ENCODE peak calls at places on chromosomes 2 and 18, in five cellular contexts. S is mammary epithelial cell, W is right lobe of liver, K is A549, M is cardiac muscle cell. H is an unnamed sample.

GRCh38 chr2:149015926-149016563 is 22.5 kb upstream of the LYPD6B start:
- DNase-seq in M (no peak), K (no peak), W (no peak), S (no peak), H (no peak)

GRCh38 chr2:241154915-241155314 is 4.6 kb downstream of the PPP1R7 start:
- DNase-seq in W (no peak), M (no peak), S (no peak), K (no peak), H (no peak)

GRCh38 chr2:219417374-219417773 is 803 bp upstream of the DES start:
- DNase-seq in S (no peak), W (no peak), K (no peak), M (no peak), H (peak; percentile 87)

GRCh38 chr2:206988884-206989283 is 49.6 kb downstream of the CPO start:
- DNase-seq in K (no peak), M (no peak), W (no peak), S (no peak), H (no peak)

GRCh38 chr2:131125195-131125757 is 20.1 kb downstream of the PLEKHB2 start:
- DNase-seq in W (no peak), M (no peak), S (no peak), K (no peak), H (no peak)

GRCh38 chr2:70988151-70988550 is 6.5 kb downstream of the TEX261 start:
- DNase-seq in K (no peak), W (no peak), M (no peak), S (no peak), H (peak; percentile 22)

GRCh38 chr2:6233932-6234331 is 541.7 kb downstream of the SOX11 start:
- DNase-seq in M (no peak), W (no peak), S (no peak), K (no peak), H (no peak)

GRCh38 chr2:174072069-174072468 is 106.9 kb upstream of the SP3 start:
- DNase-seq in M (no peak), K (no peak), S (no peak), W (no peak), H (no peak)

GRCh38 chr2:133433455-133434451 is 134.5 kb downstream of the NCKAP5 start:
- DNase-seq in W (no peak), S (no peak), M (no peak), K (no peak), H (no peak)

GRCh38 chr18:2337552-2338141 is 233.7 kb downstream of the METTL4 start:
- DNase-seq in S (peak; percentile 15), W (no peak), M (no peak), K (peak; percentile 29), H (peak; percentile 15)

GRCh38 chr2:174633621-174633927 is 36.0 kb upstream of the WIPF1 start:
- DNase-seq in K (no peak), M (peak; percentile 24), W (no peak), S (no peak), H (peak; percentile 20)

GRCh38 chr2:86053166-86053565 is 52.5 kb downstream of the POLR1A start:
- DNase-seq in K (no peak), S (no peak), M (no peak), W (no peak), H (no peak)

GRCh38 chr18:46423226-46423805 is 233.7 kb downstream of the LOXHD1 start:
- DNase-seq in M (no peak), S (no peak), K (no peak), W (no peak), H (no peak)

GRCh38 chr2:47535991-47536390 is 133.0 kb downstream of the MSH2 start:
- DNase-seq in M (no peak), S (no peak), K (no peak), W (no peak), H (no peak)

GRCh38 chr2:159867557-159868330 is 69.7 kb upstream of the CD302 start:
- DNase-seq in K (no peak), W (no peak), M (no peak), S (no peak), H (no peak)

GRCh38 chr2:143513081-143513480 is 383.9 kb downstream of the ARHGAP15 start:
- DNase-seq in K (peak; percentile 36), W (no peak), S (peak; percentile 25), M (peak; percentile 53), H (peak; percentile 17)

DNA sequence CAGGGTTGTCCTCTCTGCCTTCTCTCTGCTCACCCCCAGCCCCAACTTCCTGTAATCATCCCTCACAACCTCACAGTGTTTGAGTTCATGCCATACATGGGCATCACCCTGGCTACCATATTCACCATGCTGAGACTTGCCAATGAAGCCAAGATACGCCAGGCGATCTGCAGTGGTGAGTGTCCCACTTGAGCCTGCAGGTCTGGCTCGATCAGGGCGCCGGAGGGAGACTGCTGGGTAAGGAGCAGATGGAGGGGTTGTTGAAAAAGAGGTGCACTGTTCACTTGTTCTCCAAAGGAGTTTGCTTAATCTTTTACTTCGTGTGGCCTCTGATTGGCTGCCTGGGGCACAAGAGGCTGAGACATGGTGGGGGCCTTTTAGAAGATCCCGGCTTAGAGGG is 14.6 kb downstream of the MROH2A start:
- DNase-seq in W (no peak), S (no peak), M (no peak), K (no peak), H (no peak)
- H3K4me1 ChIP-seq in W (no peaks in the 10 kb centered on the region), S (no peaks in the 10 kb centered on the region), M (no peaks in the 10 kb centered on the region), K (no peaks in the 10 kb centered on the region), H (no peaks in the 10 kb centered on the region)

DNA sequence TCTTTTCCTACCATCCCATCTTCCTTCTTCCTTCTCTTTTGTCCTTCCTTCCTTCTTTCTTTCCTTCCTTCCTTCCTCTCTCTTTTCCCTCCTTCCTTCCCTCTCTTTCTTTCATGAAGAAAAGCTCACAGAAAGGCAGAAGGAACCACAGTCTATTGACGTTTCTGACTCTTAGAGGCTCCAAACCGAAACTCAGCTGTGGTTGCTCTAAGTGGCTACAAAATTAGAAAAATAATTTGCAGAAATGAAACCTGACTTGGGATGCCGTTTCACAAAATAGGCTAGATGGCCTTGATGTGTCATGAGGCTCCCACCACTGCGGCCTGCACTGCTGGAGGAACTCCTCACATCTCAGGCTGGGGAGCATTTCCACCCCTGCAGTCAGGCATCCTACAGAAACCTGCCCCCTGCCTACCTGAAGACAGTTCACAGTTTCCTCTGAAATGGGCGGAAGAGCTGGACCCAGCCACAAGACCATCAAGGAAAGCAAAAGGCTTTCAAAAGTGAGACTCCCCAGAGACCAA is 165.6 kb downstream of the SMAD7 start:
- DNase-seq in W (peak; percentile 56), K (no peak), S (no peak), M (no peak), H (no peak)
- H3K4me1 ChIP-seq in W (no peaks in the 10 kb centered on the region), K (no peaks in the 10 kb centered on the region), S (no peaks in the 10 kb centered on the region), M (peaks cover 61% of the 10 kb centered on the region), H (peaks cover 23% of the 10 kb centered on the region)

GRCh38 chr18:70322928-70323327 is 34.1 kb downstream of the SOCS6 start:
- DNase-seq in S (peak; percentile 26), M (no peak), K (peak; percentile 48), W (peak; percentile 84), H (no peak)
- H3K4me1 ChIP-seq in S (no peaks in the 10 kb centered on the region), M (no peaks in the 10 kb centered on the region), K (peaks cover 58% of the 10 kb centered on the region), W (no peaks in the 10 kb centered on the region), H (no peaks in the 10 kb centered on the region)

GRCh38 chr2:52861606-52862005 is 906.0 kb upstream of the CHAC2 start:
- DNase-seq in S (peak; percentile 48), K (no peak), W (no peak), M (no peak), H (no peak)
- H3K4me1 ChIP-seq in S (no peaks in the 10 kb centered on the region), K (peaks cover 32% of the 10 kb centered on the region), W (no peaks in the 10 kb centered on the region), M (no peaks in the 10 kb centered on the region), H (no peaks in the 10 kb centered on the region)